ENCODE peak calls at places on chromosomes 5 and 9, in five cellular contexts. M is stomach; Z is Peyer's patch; L is effector memory CD4-positive, alpha-beta T cell; J is uterus. B is an unnamed sample.

GRCh38 chr5:33105521-33105941 is 335.2 kb upstream of the TARS1 start:
- DNase-seq in M (no peak), Z (no peak), L (no peak), J (no peak), B (no peak)

GRCh38 chr9:15696979-15697378 is 144.1 kb downstream of the CCDC171 start:
- DNase-seq in M (no peak), Z (no peak), L (no peak), J (no peak), B (no peak)

GRCh38 chr9:130845901-130846381 is 10.9 kb downstream of the ABL1 start:
- DNase-seq in M (no peak), Z (no peak), L (no peak), J (peak), B (no peak)

GRCh38 chr5:159906957-159907356 is 9.3 kb upstream of the ADRA1B start:
- DNase-seq in M (peak), Z (no peak), L (no peak), J (no peak), B (no peak)

GRCh38 chr5:74016373-74016772 is 390.4 kb downstream of the ARHGEF28 start:
- DNase-seq in M (no peak), Z (no peak), L (no peak), J (no peak), B (no peak)

GRCh38 chr5:129460121-129460950 is at the start of gene ADAMTS19:
- DNase-seq in M (no peak), Z (peak), L (no peak), J (peak), B (no peak)

GRCh38 chr9:106878943-106879916 is 16.3 kb downstream of the ZNF462 start:
- DNase-seq in M (no peak), Z (no peak), L (no peak), J (peak), B (peak)

GRCh38 chr5:159022178-159022556 is 77.5 kb downstream of the EBF1 start:
- DNase-seq in M (no peak), Z (no peak), L (no peak), J (peak), B (no peak)

GRCh38 chr5:90554358-90555006 is 4.1 kb upstream of the ADGRV1 start:
- DNase-seq in M (no peak), Z (no peak), L (no peak), J (no peak), B (no peak)

GRCh38 chr9:33289501-33289900 is 815 bp upstream of the NFX1 start:
- DNase-seq in M (no peak), Z (peak), L (no peak), J (peak), B (no peak)

GRCh38 chr9:33161589-33162132 is 5.5 kb downstream of the B4GALT1 start:
- DNase-seq in M (peak), Z (no peak), L (no peak), J (no peak), B (peak)

GRCh38 chr5:19547640-19548039 is 440.4 kb downstream of the CDH18 start:
- DNase-seq in M (no peak), Z (no peak), L (no peak), J (no peak), B (no peak)

GRCh38 chr5:78367318-78367991 is 7.0 kb downstream of the SCAMP1 start:
- DNase-seq in M (no peak), Z (no peak), L (no peak), J (no peak), B (no peak)

GRCh38 chr5:141524604-141525597 is 36.0 kb downstream of the PCDHGC5 start:
- DNase-seq in M (peak), Z (peak), L (peak), J (peak), B (peak)

GRCh38 chr9:85466834-85467233 is 274.9 kb downstream of the AGTPBP1 start:
- DNase-seq in M (no peak), Z (no peak), L (no peak), J (no peak), B (no peak)

GRCh38 chr5:33049298-33049697 is 338.2 kb downstream of the NPR3 start:
- DNase-seq in M (no peak), Z (no peak), L (no peak), J (no peak), B (no peak)

GRCh38 chr9:85876628-85877027 is 64.3 kb upstream of the NAA35 start:
- DNase-seq in M (no peak), Z (no peak), L (no peak), J (no peak), B (no peak)

GRCh38 chr5:29950416-29951145 is 1242.9 kb upstream of the CDH6 start:
- DNase-seq in M (no peak), Z (no peak), L (no peak), J (no peak), B (no peak)

GRCh38 chr5:167358868-167359492 is 932.5 kb upstream of the WWC1 start:
- DNase-seq in M (no peak), Z (no peak), L (no peak), J (no peak), B (no peak)

GRCh38 chr5:74341221-74341620 is 299.3 kb downstream of the ENC1 start:
- DNase-seq in M (no peak), Z (no peak), L (no peak), J (no peak), B (no peak)

GRCh38 chr5:132500931-132501628 is 10.5 kb upstream of the IRF1 start:
- DNase-seq in M (peak), Z (peak), L (peak), J (peak), B (peak)

GRCh38 chr9:76049341-76049740 is 158.9 kb downstream of the PCSK5 start:
- DNase-seq in M (peak), Z (peak), L (no peak), J (no peak), B (no peak)

GRCh38 chr9:86034863-86035734 is 64.3 kb downstream of the GOLM1 start:
- DNase-seq in M (peak), Z (no peak), L (no peak), J (peak), B (no peak)

GRCh38 chr9:137054932-137055384 is 1.1 kb upstream of the ENTPD2 start:
- DNase-seq in M (no peak), Z (peak), L (no peak), J (no peak), B (no peak)

GRCh38 chr5:127452626-127453025 is 64.8 kb upstream of the PRRC1 start:
- DNase-seq in M (no peak), Z (no peak), L (no peak), J (no peak), B (no peak)

GRCh38 chr5:5014836-5015235 is 125.3 kb upstream of the ADAMTS16 start:
- DNase-seq in M (no peak), Z (no peak), L (no peak), J (no peak), B (no peak)

GRCh38 chr5:1468629-1469527 is 23.6 kb upstream of the SLC6A3 start:
- DNase-seq in M (no peak), Z (peak), L (no peak), J (no peak), B (no peak)

GRCh38 chr5:144189800-144190429 is 19.2 kb downstream of the KCTD16 start:
- DNase-seq in M (peak), Z (peak), L (peak), J (no peak), B (no peak)
- H3K27ac ChIP-seq in M (peak), Z (peak), L (peak), J (no peak), B (no peak)

DNA sequence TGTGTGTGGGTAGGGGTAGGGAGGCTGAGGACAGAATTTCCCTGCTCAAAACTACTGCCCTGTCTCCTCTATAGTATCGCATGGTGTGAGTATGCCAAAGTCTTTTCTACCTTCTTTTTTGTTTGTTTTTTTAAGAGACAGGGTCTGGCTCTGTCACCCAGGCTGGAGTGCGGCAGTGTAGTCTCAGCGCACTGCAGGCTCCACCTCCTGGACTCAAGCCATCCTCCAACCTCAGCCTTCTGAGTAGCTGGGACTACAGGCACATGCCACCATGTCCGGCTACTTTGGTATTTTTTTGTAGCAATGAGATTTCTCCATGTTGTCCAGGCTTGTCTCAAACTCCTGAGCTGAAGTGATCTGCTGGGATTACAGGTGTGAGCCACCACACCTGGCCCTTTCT is 2.5 kb downstream of the SRP19 start:
- DNase-seq in M (peak), Z (no peak), L (no peak), J (no peak), B (no peak)
- H3K27ac ChIP-seq in M (no peak), Z (no peak), L (no peak), J (no peak), B (no peak)

DNA sequence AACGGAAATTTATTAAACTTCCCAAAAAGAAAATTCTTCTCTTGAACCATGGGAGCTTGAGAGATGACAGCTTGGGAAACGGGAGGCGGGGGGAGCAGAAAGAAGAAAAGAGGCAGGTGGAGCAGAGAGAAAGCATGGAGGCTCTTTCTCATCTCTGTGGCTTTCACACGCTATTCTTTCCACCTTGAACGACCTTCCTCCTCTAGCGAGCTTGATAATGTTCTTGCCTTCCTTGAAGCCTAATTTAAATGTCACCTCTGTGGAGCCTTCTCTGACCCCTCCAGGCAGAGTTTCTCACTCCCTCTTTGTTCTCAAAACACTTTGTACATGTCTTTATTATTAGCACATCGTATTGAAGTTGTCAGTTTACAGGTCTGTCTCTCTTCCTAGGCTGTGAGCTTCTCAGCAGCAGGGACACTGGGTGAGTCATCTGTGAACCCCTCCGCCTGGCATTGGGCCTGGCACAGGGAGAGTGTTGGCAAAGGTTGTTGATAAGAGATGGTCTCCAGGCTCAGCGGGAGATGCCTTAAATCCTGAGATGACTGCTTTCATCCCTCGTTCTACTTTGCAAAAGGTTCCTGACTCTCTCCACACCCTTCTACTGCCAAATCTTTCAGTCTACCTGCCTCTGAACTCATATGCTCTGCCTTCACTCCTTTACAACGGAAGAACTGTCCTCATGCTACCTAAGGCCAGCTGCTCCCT is 14.1 kb upstream of the STRBP start:
- DNase-seq in M (peak), Z (no peak), L (no peak), J (peak), B (no peak)
- H3K27ac ChIP-seq in M (no peak), Z (no peak), L (no peak), J (no peak), B (no peak)

GRCh38 chr5:176658817-176659216 is 11.5 kb downstream of the TSPAN17 start:
- DNase-seq in M (peak), Z (no peak), L (no peak), J (no peak), B (no peak)
- H3K27ac ChIP-seq in M (peak), Z (peak), L (no peak), J (no peak), B (no peak)

DNA sequence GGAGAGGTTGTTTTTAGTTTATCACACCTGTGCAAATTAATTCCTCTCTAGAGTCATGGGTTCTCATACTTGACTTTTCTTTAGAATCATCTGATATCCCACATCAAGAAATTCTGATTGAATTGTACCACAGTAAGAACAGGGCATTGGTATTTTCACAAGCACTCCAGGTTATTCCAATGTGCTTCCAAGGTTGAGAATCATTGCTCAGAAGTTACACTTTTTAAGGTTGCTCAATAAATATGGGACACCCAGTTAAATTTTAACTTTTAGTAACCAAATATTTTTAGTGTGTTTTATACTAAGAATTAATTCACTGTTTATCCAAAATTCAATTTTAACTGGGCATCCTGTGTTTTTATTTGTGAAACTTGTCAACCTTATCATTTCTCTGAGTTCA is 2.5 kb upstream of the RNF180 start:
- DNase-seq in M (no peak), Z (no peak), L (no peak), J (no peak), B (no peak)
- H3K27ac ChIP-seq in M (no peak), Z (no peak), L (no peak), J (no peak), B (peak)

GRCh38 chr9:135835131-135835530 is 72.2 kb downstream of the CAMSAP1 start:
- DNase-seq in M (no peak), Z (no peak), L (no peak), J (no peak), B (peak)

GRCh38 chr9:135840107-135840506 is 67.2 kb downstream of the CAMSAP1 start:
- DNase-seq in M (no peak), Z (no peak), L (no peak), J (no peak), B (peak)

GRCh38 chr9:135839516-135839915 is 67.8 kb downstream of the CAMSAP1 start:
- DNase-seq in M (no peak), Z (no peak), L (no peak), J (no peak), B (peak)

GRCh38 chr9:135840539-135840938 is 66.8 kb downstream of the CAMSAP1 start:
- DNase-seq in M (peak), Z (no peak), L (no peak), J (no peak), B (no peak)
- H3K27ac ChIP-seq in M (peak), Z (no peak), L (no peak), J (no peak), B (no peak)

GRCh38 chr5:138491669-138492551 is 26.6 kb downstream of the EGR1 start:
- DNase-seq in M (peak), Z (peak), L (peak), J (peak), B (peak)
- H3K27ac ChIP-seq in M (peak), Z (peak), L (no peak), J (peak), B (peak)

GRCh38 chr5:180799194-180799593 is 3.4 kb downstream of the MGAT1 start:
- DNase-seq in M (peak), Z (peak), L (no peak), J (no peak), B (no peak)

GRCh38 chr5:180795771-180796313 is 6.8 kb downstream of the MGAT1 start:
- DNase-seq in M (no peak), Z (no peak), L (no peak), J (no peak), B (no peak)

GRCh38 chr5:180799902-180800801 is 2.5 kb downstream of the MGAT1 start:
- DNase-seq in M (no peak), Z (peak), L (no peak), J (no peak), B (no peak)

GRCh38 chr5:180798193-180798592 is 4.4 kb downstream of the MGAT1 start:
- DNase-seq in M (no peak), Z (no peak), L (no peak), J (no peak), B (no peak)

GRCh38 chr5:180797256-180798192 is 5.1 kb downstream of the MGAT1 start:
- DNase-seq in M (no peak), Z (no peak), L (no peak), J (no peak), B (no peak)
- H3K27ac ChIP-seq in M (peak), Z (no peak), L (peak), J (no peak), B (no peak)